ENCODE peak calls at places on chromosomes 13 and 19, in eight cellular contexts. N is transverse colon, A is IMR-90, O is H1, T is heart left ventricle, E is H54, F is body of pancreas, C is upper lobe of left lung. Z is an unnamed sample.

GRCh38 chr19:5974721-5975387 is 3.1 kb downstream of the RANBP3 start:
- DNase-seq in T (no peak), C (peak; percentile 91), F (no peak), O (no peak), N (no peak), A (peak; percentile 35), E (no peak), Z (no peak)

GRCh38 chr19:53504903-53505302 is 33.0 kb upstream of the ZNF331 start:
- DNase-seq in T (no peak), F (no peak), E (no peak), O (no peak), N (no peak), C (no peak), A (no peak), Z (no peak)

GRCh38 chr19:21328402-21328801 is 808 bp downstream of the ZNF708 start:
- DNase-seq in F (no peak), A (no peak), E (no peak), T (no peak), O (no peak), C (no peak), N (no peak), Z (no peak)

GRCh38 chr13:97967948-97968347 is 14.5 kb downstream of the IPO5 start:
- DNase-seq in C (no peak), N (no peak), T (peak; percentile 20), O (no peak), E (no peak), A (no peak), F (no peak), Z (no peak)

GRCh38 chr13:43905435-43906031 is 25.8 kb downstream of the LACC1 start:
- DNase-seq in O (no peak), C (no peak), N (no peak), A (peak; percentile 77), T (peak; percentile 14), F (peak; percentile 60), E (no peak), Z (peak; percentile 17)

GRCh38 chr13:97648171-97648880 is 214.4 kb downstream of the RAP2A start:
- DNase-seq in N (no peak), T (no peak), E (no peak), A (no peak), F (no peak), O (no peak), C (no peak), Z (no peak)

GRCh38 chr19:33763661-33764343 is 32.9 kb upstream of the KCTD15 start:
- DNase-seq in C (no peak), T (no peak), F (peak; percentile 57), N (no peak), A (no peak), E (no peak), O (no peak), Z (no peak)

GRCh38 chr13:73578251-73578875 is 519.6 kb downstream of the KLF5 start:
- DNase-seq in O (no peak), E (no peak), N (no peak), T (no peak), A (peak; percentile 42), C (no peak), F (no peak), Z (no peak)

GRCh38 chr13:64688893-64689677 is 2541.1 kb downstream of the PCDH9 start:
- DNase-seq in N (no peak), A (peak; percentile 81), O (no peak), F (no peak), C (no peak), T (no peak), E (no peak), Z (no peak)

GRCh38 chr19:38003427-38004099 is 96.6 kb downstream of the SIPA1L3 start:
- DNase-seq in F (peak; percentile 78), A (peak; percentile 92), T (peak; percentile 71), E (peak; percentile 59), C (peak; percentile 73), O (no peak), N (peak; percentile 54), Z (no peak)

GRCh38 chr19:3175761-3176714 is 2.5 kb upstream of the S1PR4 start:
- DNase-seq in A (peak; percentile 65), O (no peak), C (peak; percentile 95), F (peak; percentile 37), T (no peak), N (peak; percentile 87), E (no peak), Z (no peak)

GRCh38 chr19:32404939-32405430 is 585 bp upstream of the DPY19L3 start:
- DNase-seq in N (peak; percentile 57), F (peak; percentile 63), O (no peak), C (peak; percentile 63), T (peak; percentile 61), E (peak; percentile 39), A (peak; percentile 26), Z (no peak)

GRCh38 chr13:113816925-113817859 is 46.7 kb downstream of the GAS6 start:
- DNase-seq in C (peak; percentile 89), A (peak; percentile 83), T (peak; percentile 86), E (peak; percentile 87), F (peak; percentile 95), O (no peak), N (peak; percentile 94), Z (peak; percentile 92)

GRCh38 chr13:90188237-90188636 is 1159.2 kb upstream of the MIR17HG start:
- DNase-seq in F (no peak), T (no peak), N (no peak), O (no peak), C (no peak), E (no peak), A (no peak), Z (no peak)

GRCh38 chr19:24048261-24048660 is 38.7 kb upstream of the ZNF254 start:
- DNase-seq in A (no peak), N (no peak), F (no peak), E (no peak), O (no peak), T (no peak), C (no peak), Z (no peak)

GRCh38 chr19:49877020-49877878 is at the start of the genes AKT1S1 and TBC1D17:
- DNase-seq in E (peak; percentile 100), F (peak; percentile 100), O (peak; percentile 100), A (peak; percentile 100), T (peak; percentile 99), C (peak; percentile 100), N (peak; percentile 99), Z (peak; percentile 94)
- TF ChIP-seq POLR2A in E (peak; percentile 49), F (peak; percentile 87), O (peak; percentile 83), A (peak; percentile 94), T (peak; percentile 58), C (peak; percentile 96), N (peak; percentile 91), Z (peak; percentile 54)

GRCh38 chr13:56907766-56908165 is 233.0 kb upstream of the PRR20A start:
- DNase-seq in O (no peak), T (no peak), N (no peak), E (no peak), C (no peak), A (no peak), F (no peak), Z (no peak)
- TF ChIP-seq POLR2A in O (no peak), T (no peak), N (no peak), E (no peak), C (no peak), A (no peak), F (no peak), Z (no peak)

DNA sequence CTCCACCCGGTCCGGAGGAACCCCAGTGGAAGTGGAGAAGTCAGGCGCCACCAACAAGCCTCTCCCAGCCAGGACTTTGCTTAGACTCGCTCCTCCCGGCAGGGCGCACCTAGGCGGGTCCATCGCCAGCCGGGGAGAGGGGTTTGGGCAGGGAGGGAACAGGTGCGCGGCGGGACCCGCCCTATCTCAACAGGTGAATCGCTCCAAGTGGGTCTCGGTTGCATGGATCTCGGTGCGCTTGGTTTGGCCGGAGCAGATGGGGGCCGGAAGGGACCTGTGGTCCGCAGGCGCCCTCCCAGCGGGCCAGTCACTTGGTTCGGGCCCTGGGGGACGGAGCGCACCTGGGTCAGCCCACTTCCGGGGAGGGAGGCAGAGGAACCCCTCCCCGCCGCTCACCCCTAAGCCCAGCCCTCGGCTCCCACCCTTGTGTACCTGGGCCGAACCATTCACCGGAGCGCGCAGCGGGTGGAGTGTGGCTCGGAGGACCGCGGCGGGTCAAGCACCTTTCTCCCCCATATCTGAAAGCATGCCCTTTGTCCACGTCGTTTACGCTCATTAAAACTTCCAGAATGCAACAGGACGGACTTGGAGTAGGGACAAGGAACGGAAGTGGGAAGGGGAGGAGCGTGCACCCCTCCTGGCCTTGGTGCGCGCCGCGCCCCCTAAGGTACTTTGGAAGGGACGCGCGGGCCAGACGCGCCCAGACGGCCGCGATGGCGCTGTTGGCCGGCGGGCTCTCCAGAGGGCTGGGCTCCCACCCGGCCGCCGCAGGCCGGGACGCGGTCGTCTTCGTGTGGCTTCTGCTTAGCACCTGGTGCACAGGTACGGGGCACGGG is at the start of gene LSR:
- DNase-seq in F (peak; percentile 96), E (no peak), O (peak; percentile 88), N (peak; percentile 94), A (no peak), T (peak; percentile 58), C (peak; percentile 90), Z (peak; percentile 94)
- TF ChIP-seq POLR2A in F (peak; percentile 98), E (no peak), O (peak; percentile 99), N (peak; percentile 96), A (no peak), T (no peak), C (peak; percentile 86), Z (peak; percentile 81)

GRCh38 chr19:44749318-44749717 is 810 bp downstream of the BCL3 start:
- DNase-seq in O (no peak), N (no peak), A (no peak), T (no peak), C (no peak), E (no peak), F (no peak), Z (no peak)

GRCh38 chr19:44749994-44750393 is 1.5 kb downstream of the BCL3 start:
- DNase-seq in C (no peak), E (no peak), T (no peak), O (no peak), F (no peak), N (no peak), A (no peak), Z (no peak)

GRCh38 chr19:44746946-44747738 is 1.4 kb upstream of the BCL3 start:
- DNase-seq in N (peak; percentile 97), O (no peak), E (peak; percentile 92), A (peak; percentile 96), F (peak; percentile 94), C (peak; percentile 97), T (peak; percentile 96), Z (peak; percentile 59)

GRCh38 chr19:44747739-44748425 is 626 bp upstream of the BCL3 start:
- DNase-seq in F (peak; percentile 78), N (peak; percentile 84), O (no peak), A (peak; percentile 61), C (peak; percentile 80), T (peak; percentile 73), E (no peak), Z (no peak)

DNA sequence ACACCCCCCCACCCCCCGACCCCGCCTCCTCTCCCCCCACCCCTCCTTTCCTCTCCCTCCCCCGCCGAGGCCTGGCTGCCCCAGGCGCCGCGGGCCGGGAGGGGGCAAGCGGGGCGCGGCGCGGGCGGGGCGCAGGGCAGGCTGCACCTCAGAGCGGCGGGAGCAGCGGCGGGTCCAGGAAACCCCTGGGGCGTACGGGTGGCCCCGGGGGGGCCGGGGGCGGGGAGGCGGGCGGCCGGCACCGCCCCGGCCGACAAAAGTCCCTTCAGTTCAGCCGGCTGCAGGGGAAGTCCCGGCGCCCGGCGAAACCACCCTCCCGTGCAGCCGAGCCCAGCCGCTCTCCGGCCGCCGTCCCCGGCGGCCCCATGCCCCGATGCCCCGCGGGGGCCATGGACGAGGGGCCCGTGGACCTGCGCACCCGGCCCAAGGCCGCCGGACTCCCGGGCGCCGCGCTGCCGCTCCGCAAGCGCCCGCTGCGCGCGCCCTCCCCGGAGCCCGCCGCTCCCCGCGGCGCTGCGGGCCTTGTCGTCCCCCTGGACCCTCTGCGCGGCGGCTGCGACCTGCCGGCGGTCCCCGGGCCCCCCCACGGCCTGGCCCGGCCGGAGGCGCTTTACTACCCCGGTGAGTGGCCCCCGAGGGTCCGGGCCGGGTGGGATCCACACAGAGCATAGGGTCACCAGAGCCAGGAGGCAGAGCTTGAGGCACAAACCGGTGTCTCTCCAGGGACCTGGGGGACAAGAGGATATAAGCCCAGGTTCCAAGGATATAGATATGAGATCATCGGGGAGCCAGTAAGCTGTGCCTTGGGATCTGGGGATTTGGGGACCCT is at the start of gene BCL3:
- DNase-seq in E (no peak), T (peak; percentile 84), O (no peak), C (peak; percentile 89), N (peak; percentile 90), F (peak; percentile 81), A (no peak), Z (peak; percentile 68)
- TF ChIP-seq POLR2A in E (peak; percentile 47), T (no peak), O (no peak), C (peak; percentile 55), N (peak; percentile 20), F (no peak), A (no peak), Z (peak; percentile 34)